ENCODE peak calls at places on chromosomes 11 and 22, in seven cellular contexts. Y is upper lobe of left lung, C is K562, G is HCT116, N is stomach, T is prostate gland, K is GM12878. M is an unnamed sample.
A peak's percentile ranks its signal among the peaks of the same experiment; 100 is the strongest.

GRCh38 chr22:18055619-18056160 is 22.1 kb upstream of the PEX26 start:
- DNase-seq in G (no peak), Y (no peak), C (no peak), K (no peak), N (no peak), T (no peak), M (no peak)

GRCh38 chr11:61011950-61012830 is 40.7 kb downstream of the CD6 start:
- DNase-seq in G (no peak), N (no peak), Y (peak; percentile 50), T (no peak), K (no peak), C (no peak), M (no peak)

GRCh38 chr22:22710719-22711531 is 66.5 kb downstream of the GGTLC2 start:
- DNase-seq in N (peak; percentile 74), Y (peak; percentile 50), T (peak; percentile 58), K (no peak), G (no peak), C (peak; percentile 93), M (peak; percentile 37)

GRCh38 chr11:2151500-2152257 is 9.3 kb downstream of the INS start:
- DNase-seq in N (peak; percentile 87), G (peak; percentile 75), T (peak; percentile 74), C (peak; percentile 81), Y (no peak), K (no peak), M (peak; percentile 90)

GRCh38 chr11:128824199-128825049 is 42.7 kb downstream of the KCNJ1 start:
- DNase-seq in K (no peak), C (no peak), G (no peak), Y (peak; percentile 77), T (no peak), N (no peak), M (no peak)

GRCh38 chr11:70739811-70740474 is 341.6 kb downstream of the CTTN start:
- DNase-seq in G (no peak), Y (no peak), N (no peak), C (no peak), T (no peak), K (no peak), M (no peak)

GRCh38 chr11:13955971-13956421 is 6.5 kb upstream of the SPON1 start:
- DNase-seq in G (peak; percentile 54), N (peak; percentile 66), Y (no peak), K (no peak), C (peak; percentile 77), T (peak; percentile 46), M (no peak)

GRCh38 chr11:73956876-73957653 is 6.2 kb downstream of the DNAJB13 start:
- DNase-seq in N (no peak), C (no peak), G (no peak), K (no peak), Y (no peak), T (no peak), M (no peak)

GRCh38 chr11:44990665-44991064 is 40.0 kb upstream of the TP53I11 start:
- DNase-seq in Y (no peak), N (no peak), C (no peak), G (no peak), K (no peak), T (no peak), M (peak; percentile 49)

GRCh38 chr11:64096835-64097234 is 61.1 kb downstream of the FLRT1 start:
- DNase-seq in N (no peak), T (no peak), G (no peak), Y (no peak), C (no peak), K (no peak), M (no peak)

GRCh38 chr22:50674606-50675552 is 2.3 kb downstream of the SHANK3 start:
- DNase-seq in C (peak; percentile 14), K (no peak), N (peak; percentile 71), T (peak; percentile 65), G (peak; percentile 61), Y (peak; percentile 92), M (no peak)

GRCh38 chr11:76838422-76839068 is 22.2 kb upstream of the ACER3 start:
- DNase-seq in N (no peak), K (no peak), T (no peak), Y (no peak), G (no peak), C (peak; percentile 86), M (no peak)

GRCh38 chr22:38167988-38168407 is 13.6 kb downstream of the PLA2G6 start:
- DNase-seq in C (no peak), T (peak; percentile 87), G (no peak), Y (no peak), N (peak; percentile 77), K (no peak), M (no peak)

GRCh38 chr11:100936781-100937180 is 192.8 kb downstream of the PGR start:
- DNase-seq in N (no peak), Y (no peak), G (no peak), T (no peak), K (no peak), C (no peak), M (no peak)

GRCh38 chr11:69481393-69481844 is at the start of gene LINC01488:
- DNase-seq in G (no peak), C (no peak), N (no peak), K (no peak), Y (no peak), T (no peak), M (no peak)

GRCh38 chr22:49934891-49935557 is 16.6 kb downstream of the CRELD2 start:
- DNase-seq in K (no peak), Y (peak; percentile 97), T (peak; percentile 76), N (peak; percentile 88), G (no peak), C (peak; percentile 84), M (no peak)

GRCh38 chr11:85961130-85961529 is 105.9 kb downstream of the CCDC83 start:
- DNase-seq in G (no peak), T (no peak), C (peak; percentile 12), N (no peak), Y (no peak), K (no peak), M (no peak)

GRCh38 chr11:110305169-110306018 is 9.0 kb upstream of the RDX start:
- DNase-seq in Y (no peak), K (no peak), T (no peak), C (no peak), G (no peak), N (no peak), M (no peak)

GRCh38 chr11:120655589-120655988 is 144.0 kb downstream of the GRIK4 start:
- DNase-seq in K (peak; percentile 39), N (no peak), Y (no peak), T (no peak), C (no peak), G (no peak), M (no peak)

GRCh38 chr11:3091081-3091845 is 34.0 kb upstream of the CARS1 start:
- DNase-seq in G (no peak), Y (no peak), T (no peak), K (no peak), C (no peak), N (no peak), M (peak; percentile 77)

GRCh38 chr11:20032577-20033265 is 127.6 kb downstream of the DBX1 start:
- DNase-seq in T (no peak), G (no peak), Y (no peak), N (no peak), K (no peak), C (peak; percentile 5), M (no peak)
- TF ChIP-seq POLR2A in T (no peak), G (no peak), Y (no peak), N (no peak), K (no peak), C (no peak), M (no peak)

DNA sequence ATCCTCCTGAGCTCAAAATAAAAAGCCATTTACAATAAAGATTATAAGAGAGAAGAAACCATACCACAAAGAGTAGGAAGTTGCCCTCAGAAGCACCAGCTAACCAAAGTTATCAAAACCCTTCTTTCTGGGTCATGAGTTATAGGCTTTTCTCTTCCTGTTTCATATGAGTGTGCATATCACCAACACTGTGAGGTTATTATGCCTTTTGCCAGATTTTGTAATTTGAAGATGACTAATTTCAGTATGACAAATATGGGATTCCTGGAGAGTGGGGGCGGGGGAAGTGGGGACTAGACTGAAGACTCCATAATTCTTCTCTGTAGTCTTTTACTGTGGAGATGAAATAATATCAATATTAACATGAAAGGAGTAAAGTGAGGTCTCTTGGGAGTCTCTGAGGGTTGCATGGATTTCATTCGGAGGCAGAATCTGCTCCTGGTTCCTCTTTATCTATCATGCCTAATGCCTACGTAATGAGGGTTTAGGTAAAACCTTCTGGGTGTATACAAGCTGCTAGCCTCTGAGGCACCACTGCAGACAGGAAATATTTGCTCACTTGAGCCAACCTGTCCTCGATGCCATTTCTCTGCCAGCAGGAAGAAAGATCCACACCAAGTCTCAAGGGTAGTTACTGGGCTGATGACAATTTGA is 2.1 kb downstream of the LPXN start:
- DNase-seq in C (no peak), K (no peak), Y (no peak), G (no peak), T (peak; percentile 50), N (no peak), M (no peak)
- TF ChIP-seq POLR2AphosphoS5 in C (no peak), K (peak; percentile 85), Y (no peak), G (no peak), T (peak; percentile 11), N (no peak), M (no peak)

DNA sequence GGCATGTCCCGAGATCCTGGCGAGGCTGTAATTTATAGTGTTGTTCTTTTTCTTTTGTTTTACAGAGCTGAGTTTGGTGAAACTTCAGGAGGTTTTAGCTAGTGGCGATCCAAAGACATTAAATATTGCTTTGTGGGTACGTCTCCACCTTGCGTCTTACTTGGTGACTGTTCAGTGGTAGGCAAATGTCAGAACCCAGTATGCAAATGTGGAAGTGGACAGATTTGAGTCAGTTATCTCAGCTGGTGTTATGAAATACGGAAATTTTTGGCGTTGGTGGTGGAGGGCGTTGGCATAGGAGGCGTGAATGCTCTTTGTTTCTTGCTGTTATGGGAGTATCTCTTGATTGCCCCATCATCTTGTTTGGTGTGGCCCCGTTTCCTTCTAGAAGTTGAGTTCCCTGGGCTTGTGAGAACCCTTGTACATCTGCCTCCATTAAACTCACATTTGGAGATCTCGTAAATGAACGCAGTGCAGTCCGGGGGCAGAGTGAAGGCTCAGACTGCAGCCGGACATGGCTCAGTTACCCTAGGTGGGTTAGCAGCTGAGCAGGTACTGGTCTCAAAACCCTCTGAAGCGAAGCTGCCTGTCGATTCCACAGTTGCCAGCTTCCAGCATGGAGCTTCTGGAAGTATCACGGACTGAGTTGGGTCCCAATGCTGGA is 39.9 kb downstream of the PTPRJ start:
- DNase-seq in C (no peak), Y (no peak), K (peak; percentile 66), N (peak; percentile 61), T (no peak), G (no peak), M (no peak)
- TF ChIP-seq POLR2A in C (no peak), Y (no peak), K (peak; percentile 37), N (no peak), T (no peak), G (no peak), M (no peak)

DNA sequence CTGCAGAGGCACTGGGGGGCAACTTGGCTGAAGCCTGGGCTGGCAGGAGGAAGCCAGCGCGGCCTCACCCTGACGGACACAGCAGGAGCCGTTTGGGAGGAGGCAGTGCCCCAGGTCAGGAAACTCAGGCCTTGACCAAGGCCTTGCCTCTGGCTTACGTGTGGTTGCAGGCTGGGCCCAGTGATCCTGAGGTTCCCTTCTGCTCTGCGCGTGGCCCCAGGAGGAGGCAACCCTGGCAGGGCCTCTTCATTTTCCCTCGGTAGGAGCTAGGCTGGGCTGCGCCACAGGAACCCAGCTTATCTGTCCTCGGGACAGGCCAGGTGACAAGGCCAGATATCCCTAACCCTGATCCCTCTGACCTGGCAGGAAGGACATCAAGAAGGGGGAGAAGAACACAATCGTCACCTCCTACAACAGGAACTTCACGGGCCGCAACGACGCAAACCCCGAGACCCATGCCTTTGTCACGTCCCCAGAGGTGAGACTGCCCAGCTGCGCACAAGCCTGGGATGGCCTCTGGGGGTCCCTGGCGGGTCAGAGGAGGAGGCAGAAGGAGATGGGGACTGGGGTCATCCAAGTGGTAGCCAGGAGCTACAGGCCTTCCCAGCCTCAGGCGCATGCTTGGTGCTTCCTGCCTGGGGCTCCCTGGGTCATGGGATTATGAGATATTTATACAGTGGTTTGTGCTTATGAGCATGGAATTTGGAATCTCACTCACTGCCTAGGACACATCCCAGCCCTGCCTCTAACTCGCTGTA is 20.6 kb downstream of the POLR3H start:
- DNase-seq in G (no peak), Y (no peak), C (peak; percentile 90), K (no peak), T (no peak), N (peak; percentile 36), M (no peak)
- TF ChIP-seq POLR2AphosphoS5 in G (no peak), Y (no peak), C (peak; percentile 70), K (no peak), T (no peak), N (no peak), M (no peak)

M was measured in vagina.